ENCODE peak calls at places on chromosomes 4 and X, in eight cellular contexts. J is A549; I is PC-3; C is right lobe of liver; R is mesendoderm; H is CD8-positive, alpha-beta T cell; K is Karpas-422; W is esophagus squamous epithelium. B is an unnamed sample. For H3K4me1, the result is how much of the 10 kb centered on the place peaks cover.

GRCh38 chr4:119498520-119498919 is 130.1 kb downstream of the PDE5A start:
- DNase-seq in J (no peak), I (no peak), C (no peak), R (peak), H (no peak), K (no peak), W (no peak), B (no peak)

GRCh38 chr4:168759959-168760527 is 250.0 kb downstream of the CBR4 start:
- DNase-seq in J (no peak), I (no peak), C (no peak), R (no peak), H (no peak), K (no peak), W (no peak), B (no peak)

GRCh38 chrX:23854945-23855344 is 52.8 kb downstream of the APOO start:
- DNase-seq in J (no peak), I (no peak), C (no peak), R (no peak), H (no peak), K (no peak), W (no peak), B (no peak)

GRCh38 chr4:135227842-135228241 is 1026.3 kb upstream of the PABPC4L start:
- DNase-seq in J (no peak), I (no peak), C (no peak), R (no peak), H (no peak), K (no peak), W (no peak), B (no peak)

GRCh38 chrX:134547047-134547679 is 87.2 kb downstream of the HPRT1 start:
- DNase-seq in J (peak), I (no peak), C (no peak), R (no peak), H (no peak), K (no peak), W (no peak), B (no peak)

GRCh38 chr4:98745372-98745771 is 87.0 kb upstream of the TSPAN5 start:
- DNase-seq in J (no peak), I (peak), C (no peak), R (peak), H (no peak), K (peak), W (no peak), B (no peak)

GRCh38 chr4:73816814-73817213 is 19.7 kb upstream of the CXCL6 start:
- DNase-seq in J (no peak), I (peak), C (no peak), R (no peak), H (no peak), K (no peak), W (no peak), B (no peak)

GRCh38 chr4:88610771-88611170 is 18.5 kb downstream of the HERC3 start:
- DNase-seq in J (no peak), I (no peak), C (no peak), R (no peak), H (no peak), K (no peak), W (no peak), B (no peak)

GRCh38 chr4:38092701-38093100 is 132.5 kb downstream of the PTTG2 start:
- DNase-seq in J (no peak), I (no peak), C (no peak), R (no peak), H (no peak), K (no peak), W (no peak), B (no peak)

GRCh38 chrX:75746891-75747639 is 38.0 kb downstream of the MAGEE2 start:
- DNase-seq in J (peak), I (peak), C (peak), R (peak), H (peak), K (peak), W (no peak), B (peak)

GRCh38 chr4:143336828-143337599 is at the start of gene GAB1:
- DNase-seq in J (peak), I (peak), C (peak), R (peak), H (peak), K (no peak), W (no peak), B (peak)

GRCh38 chrX:150254909-150255308 is 108.2 kb upstream of the MAMLD1 start:
- DNase-seq in J (no peak), I (no peak), C (no peak), R (no peak), H (no peak), K (no peak), W (no peak), B (no peak)

GRCh38 chr4:81314196-81314896 is 99.3 kb upstream of the PRKG2 start:
- DNase-seq in J (no peak), I (peak), C (peak), R (no peak), H (no peak), K (no peak), W (no peak), B (no peak)

GRCh38 chr4:1598641-1599481 is 85.3 kb downstream of the FAM53A start:
- DNase-seq in J (no peak), I (no peak), C (peak), R (no peak), H (no peak), K (no peak), W (no peak), B (no peak)

GRCh38 chr4:67593741-67594175 is 35.2 kb downstream of the STAP1 start:
- DNase-seq in J (no peak), I (no peak), C (no peak), R (no peak), H (no peak), K (no peak), W (no peak), B (no peak)

GRCh38 chrX:72358313-72358712 is 52.6 kb upstream of the CITED1 start:
- DNase-seq in J (peak), I (peak), C (no peak), R (no peak), H (no peak), K (no peak), W (no peak), B (no peak)

GRCh38 chr4:105944535-105944934 is 49.3 kb downstream of the NPNT start:
- DNase-seq in J (no peak), I (no peak), C (no peak), R (no peak), H (no peak), K (no peak), W (no peak), B (no peak)

GRCh38 chr4:82484987-82485783 is 54.8 kb downstream of the ENOPH1 start:
- DNase-seq in J (no peak), I (no peak), C (no peak), R (no peak), H (no peak), K (no peak), W (no peak), B (no peak)

GRCh38 chr4:11603594-11604194 is 175.0 kb upstream of the HS3ST1 start:
- DNase-seq in J (no peak), I (no peak), C (no peak), R (peak), H (no peak), K (no peak), W (no peak), B (no peak)

GRCh38 chr4:168993724-168994510 is 16.1 kb downstream of the CBR4 start:
- DNase-seq in J (no peak), I (no peak), C (no peak), R (peak), H (no peak), K (no peak), W (no peak), B (no peak)

GRCh38 chr4:74108457-74109115 is 9.6 kb upstream of the CXCL2 start:
- DNase-seq in J (no peak), I (no peak), C (no peak), R (no peak), H (no peak), K (no peak), W (no peak), B (no peak)

GRCh38 chr4:75081561-75081960 is 148.6 kb downstream of the PARM1 start:
- DNase-seq in J (no peak), I (no peak), C (no peak), R (no peak), H (no peak), K (no peak), W (no peak), B (no peak)

GRCh38 chr4:2871911-2872310 is 28.3 kb downstream of the ADD1 start:
- DNase-seq in J (no peak), I (peak), C (no peak), R (no peak), H (no peak), K (no peak), W (no peak), B (no peak)

GRCh38 chr4:140018931-140019618 is 134.9 kb downstream of the MAML3 start:
- DNase-seq in J (no peak), I (peak), C (no peak), R (no peak), H (no peak), K (no peak), W (no peak), B (no peak)

GRCh38 chrX:10098235-10098819 is 58.4 kb upstream of the CLCN4 start:
- DNase-seq in J (no peak), I (no peak), C (no peak), R (no peak), H (peak), K (peak), W (no peak), B (no peak)

GRCh38 chrX:10101269-10101668 is 55.5 kb upstream of the CLCN4 start:
- DNase-seq in J (no peak), I (no peak), C (no peak), R (no peak), H (no peak), K (no peak), W (no peak), B (peak)

GRCh38 chrX:10099411-10099810 is 57.4 kb upstream of the CLCN4 start:
- DNase-seq in J (no peak), I (no peak), C (no peak), R (no peak), H (no peak), K (peak), W (no peak), B (no peak)

GRCh38 chrX:10090319-10090718 is 66.5 kb upstream of the CLCN4 start:
- DNase-seq in J (no peak), I (peak), C (no peak), R (no peak), H (no peak), K (no peak), W (no peak), B (no peak)

DNA sequence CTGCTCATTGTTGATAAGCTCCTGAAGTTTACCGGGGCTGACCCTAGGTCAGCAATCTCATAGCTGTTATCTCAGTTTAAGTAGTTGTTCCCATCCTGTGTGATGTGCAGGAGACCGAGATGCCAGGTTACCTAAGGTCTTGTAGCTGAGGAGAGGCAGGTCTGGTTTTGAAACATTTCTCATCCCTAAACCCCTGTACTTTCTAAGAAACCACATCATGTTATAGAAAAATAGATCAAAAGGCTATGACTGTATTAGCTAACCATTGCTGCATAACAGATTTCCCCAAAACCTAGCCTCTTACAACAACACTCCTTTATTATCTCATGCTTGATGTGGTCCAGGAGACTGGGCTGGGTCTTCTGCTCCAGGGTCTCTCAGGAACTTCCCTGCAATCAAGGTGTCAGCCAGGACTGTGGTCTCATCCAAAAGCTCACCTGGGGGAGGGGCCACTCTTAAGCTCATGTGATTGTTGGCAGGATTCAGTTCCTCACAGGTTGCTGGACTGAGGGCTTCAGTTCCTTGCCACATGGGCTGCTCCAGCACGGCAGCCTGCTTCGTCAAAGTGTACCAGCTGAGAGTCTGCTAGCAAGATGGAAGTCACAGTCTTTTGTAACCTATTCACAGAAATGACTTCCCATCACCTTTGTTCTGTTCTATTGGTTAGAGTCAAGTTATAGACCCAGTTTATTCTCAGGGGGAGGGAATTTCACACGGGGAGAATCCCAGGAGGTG is 60.9 kb upstream of the CLCN4 start:
- DNase-seq in J (no peak), I (no peak), C (no peak), R (no peak), H (no peak), K (peak), W (no peak), B (no peak)
- H3K4me1 ChIP-seq in J (under half), I (under half), C (under half), R (under half), H (under half), K (under half), W (under half), B (under half)

GRCh38 chr4:54230479-54231418 is 1.7 kb downstream of the PDGFRA start:
- DNase-seq in J (no peak), I (no peak), C (peak), R (peak), H (no peak), K (no peak), W (no peak), B (no peak)
- H3K4me1 ChIP-seq in J (under half), I (under half), C (under half), R (under half), H (half or more), K (under half), W (half or more), B (under half)

GRCh38 chr4:122831515-122832196 is 5.0 kb downstream of the FGF2 start:
- DNase-seq in J (no peak), I (peak), C (no peak), R (no peak), H (no peak), K (no peak), W (no peak), B (no peak)
- H3K4me1 ChIP-seq in J (half or more), I (under half), C (under half), R (under half), H (under half), K (under half), W (under half), B (under half)

GRCh38 chr4:8593268-8594096 is 917 bp downstream of the CPZ start:
- DNase-seq in J (no peak), I (no peak), C (no peak), R (peak), H (no peak), K (no peak), W (no peak), B (no peak)
- H3K4me1 ChIP-seq in J (under half), I (under half), C (under half), R (under half), H (under half), K (under half), W (under half), B (under half)

DNA sequence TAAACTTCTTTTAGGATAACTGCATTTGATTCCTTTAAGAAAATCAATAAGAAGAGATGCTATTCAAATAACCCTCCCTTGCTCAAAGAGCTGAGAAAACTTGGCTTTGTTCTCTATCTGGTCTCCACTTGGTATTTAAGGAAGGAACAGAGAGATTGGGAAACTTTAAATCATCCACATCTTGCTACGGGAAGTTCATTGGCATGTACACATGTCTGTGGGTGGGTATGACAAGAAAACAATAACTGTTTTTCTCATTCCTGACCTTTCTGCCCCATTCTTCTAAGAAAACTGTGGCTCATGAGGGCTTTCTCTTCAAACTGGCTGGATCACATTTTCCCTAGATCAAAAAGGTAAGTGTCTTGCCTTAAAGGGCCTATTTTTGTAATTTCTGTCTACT is 6.0 kb downstream of the SEL1L3 start:
- DNase-seq in J (no peak), I (no peak), C (no peak), R (no peak), H (no peak), K (no peak), W (no peak), B (no peak)
- H3K4me1 ChIP-seq in J (under half), I (under half), C (under half), R (under half), H (half or more), K (half or more), W (under half), B (under half)

DNA sequence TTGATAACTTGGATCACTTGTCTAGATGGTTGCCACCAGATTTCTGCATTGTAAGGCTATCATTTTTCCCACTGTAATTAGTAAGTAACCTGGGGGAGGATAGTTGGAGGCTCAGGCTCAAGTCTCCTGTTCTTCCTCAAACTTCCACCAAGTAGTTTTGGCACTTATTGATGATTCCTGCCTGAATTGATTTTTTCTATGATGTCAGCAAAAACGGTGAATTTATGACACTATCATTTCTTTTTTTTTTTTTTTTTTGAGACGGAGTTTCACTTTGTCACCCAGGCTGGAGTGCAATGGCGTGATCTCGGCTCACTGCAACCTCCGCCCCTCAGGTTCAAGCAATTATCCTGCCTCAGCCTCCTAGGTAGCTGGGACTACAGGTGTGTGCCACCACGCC is 12.4 kb downstream of the TMSB4X start:
- DNase-seq in J (no peak), I (no peak), C (no peak), R (no peak), H (no peak), K (no peak), W (no peak), B (no peak)
- H3K4me1 ChIP-seq in J (under half), I (under half), C (under half), R (under half), H (under half), K (under half), W (under half), B (under half)

DNA sequence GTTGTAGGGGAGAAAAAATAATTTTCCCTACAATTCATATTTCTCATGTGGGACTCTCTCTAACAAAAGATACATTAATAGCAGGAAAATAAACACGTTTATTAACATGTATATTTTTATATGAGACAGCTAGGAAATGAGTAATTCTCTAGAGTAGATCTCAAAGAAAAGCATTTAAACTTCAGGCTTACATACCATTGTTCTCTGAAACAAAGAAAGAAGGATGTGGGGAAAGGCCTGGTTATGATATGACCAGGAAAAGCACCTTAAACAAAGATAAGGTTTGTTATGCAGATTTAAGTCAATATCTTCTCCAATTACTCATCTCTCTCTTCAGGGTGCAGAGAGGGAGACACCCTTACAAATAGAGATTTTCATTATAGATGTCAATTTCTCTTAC is 131.3 kb downstream of the SLC7A11 start:
- DNase-seq in J (no peak), I (peak), C (no peak), R (peak), H (no peak), K (no peak), W (no peak), B (no peak)
- H3K4me1 ChIP-seq in J (under half), I (under half), C (under half), R (under half), H (under half), K (half or more), W (under half), B (under half)